ENCODE peak calls at places on chromosome 5, in six cellular contexts. X, Q, B, W, J and F are unnamed samples. For H3K36me3, the result is how much of the 10 kb centered on the place peaks cover.

GRCh38 chr5:158811921-158812320 is 287.8 kb downstream of the EBF1 start:
- ATAC-seq in X (no peak), Q (no peak), B (no peak), W (no peak), J (no peak), F (no peak)

GRCh38 chr5:139181835-139182452 is 16.2 kb downstream of the SIL1 start:
- ATAC-seq in X (peak), Q (no peak), B (no peak), W (no peak), J (peak), F (no peak)

GRCh38 chr5:58974601-58975000 is 391.7 kb downstream of the RAB3C start:
- ATAC-seq in X (no peak), Q (no peak), B (no peak), W (no peak), J (no peak), F (no peak)

GRCh38 chr5:80998590-80998979 is 38.4 kb downstream of the RASGRF2 start:
- ATAC-seq in X (no peak), Q (no peak), B (no peak), W (no peak), J (no peak), F (no peak)

GRCh38 chr5:115343855-115344254 is 47.4 kb upstream of the CCDC112 start:
- ATAC-seq in X (peak), Q (no peak), B (peak), W (peak), J (no peak), F (peak)

GRCh38 chr5:74035521-74035937 is 409.5 kb downstream of the ARHGEF28 start:
- ATAC-seq in X (peak), Q (no peak), B (peak), W (peak), J (peak), F (peak)

GRCh38 chr5:149060325-149060724 is 2.5 kb downstream of the SH3TC2 start:
- ATAC-seq in X (peak), Q (no peak), B (no peak), W (peak), J (no peak), F (no peak)

GRCh38 chr5:56673171-56673570 is 142.2 kb upstream of the MAP3K1 start:
- ATAC-seq in X (no peak), Q (peak), B (no peak), W (no peak), J (no peak), F (no peak)

GRCh38 chr5:73515232-73515631 is 17.0 kb downstream of the BTF3 start:
- ATAC-seq in X (no peak), Q (peak), B (no peak), W (no peak), J (no peak), F (no peak)

GRCh38 chr5:112983307-112983811 is 6.8 kb downstream of the DCP2 start:
- ATAC-seq in X (no peak), Q (no peak), B (no peak), W (no peak), J (no peak), F (no peak)

GRCh38 chr5:179149278-179149677 is 89.1 kb downstream of the ZNF354C start:
- ATAC-seq in X (no peak), Q (no peak), B (no peak), W (no peak), J (no peak), F (no peak)

GRCh38 chr5:98763001-98763630 is 10.3 kb upstream of the RGMB start:
- ATAC-seq in X (no peak), Q (no peak), B (no peak), W (no peak), J (no peak), F (no peak)

GRCh38 chr5:42638972-42639371 is 117.6 kb upstream of the CCDC152 start:
- ATAC-seq in X (no peak), Q (no peak), B (no peak), W (no peak), J (no peak), F (no peak)

GRCh38 chr5:89756955-89757354 is 652.6 kb downstream of the CETN3 start:
- ATAC-seq in X (no peak), Q (no peak), B (no peak), W (no peak), J (no peak), F (no peak)

GRCh38 chr5:33401482-33402390 is 39.0 kb upstream of the TARS1 start:
- ATAC-seq in X (no peak), Q (no peak), B (no peak), W (no peak), J (peak), F (peak)

GRCh38 chr5:107023732-107024131 is 647.0 kb downstream of the EFNA5 start:
- ATAC-seq in X (no peak), Q (no peak), B (no peak), W (no peak), J (no peak), F (no peak)

GRCh38 chr5:147892696-147893296 is 13.5 kb downstream of the C5orf46 start:
- ATAC-seq in X (no peak), Q (peak), B (no peak), W (no peak), J (no peak), F (no peak)

GRCh38 chr5:43555895-43556606 is 826 bp downstream of the PAIP1 start:
- ATAC-seq in X (peak), Q (peak), B (peak), W (peak), J (peak), F (peak)

GRCh38 chr5:15170173-15170572 is 298.6 kb upstream of the ANKH start:
- ATAC-seq in X (no peak), Q (no peak), B (no peak), W (no peak), J (no peak), F (no peak)
- H3K36me3 ChIP-seq in X (under half), Q (under half), B (under half), W (under half), J (under half), F (under half)

GRCh38 chr5:37839441-37840035 is 303 bp downstream of the GDNF start:
- ATAC-seq in X (no peak), Q (no peak), B (no peak), W (peak), J (no peak), F (peak)

GRCh38 chr5:37841223-37841622 is 1.4 kb upstream of the GDNF start:
- ATAC-seq in X (no peak), Q (no peak), B (no peak), W (no peak), J (no peak), F (no peak)

GRCh38 chr5:37842048-37842447 is 2.2 kb upstream of the GDNF start:
- ATAC-seq in X (no peak), Q (no peak), B (no peak), W (no peak), J (no peak), F (no peak)

GRCh38 chr5:37838933-37839341 is 904 bp downstream of the GDNF start:
- ATAC-seq in X (no peak), Q (no peak), B (no peak), W (no peak), J (no peak), F (no peak)

DNA sequence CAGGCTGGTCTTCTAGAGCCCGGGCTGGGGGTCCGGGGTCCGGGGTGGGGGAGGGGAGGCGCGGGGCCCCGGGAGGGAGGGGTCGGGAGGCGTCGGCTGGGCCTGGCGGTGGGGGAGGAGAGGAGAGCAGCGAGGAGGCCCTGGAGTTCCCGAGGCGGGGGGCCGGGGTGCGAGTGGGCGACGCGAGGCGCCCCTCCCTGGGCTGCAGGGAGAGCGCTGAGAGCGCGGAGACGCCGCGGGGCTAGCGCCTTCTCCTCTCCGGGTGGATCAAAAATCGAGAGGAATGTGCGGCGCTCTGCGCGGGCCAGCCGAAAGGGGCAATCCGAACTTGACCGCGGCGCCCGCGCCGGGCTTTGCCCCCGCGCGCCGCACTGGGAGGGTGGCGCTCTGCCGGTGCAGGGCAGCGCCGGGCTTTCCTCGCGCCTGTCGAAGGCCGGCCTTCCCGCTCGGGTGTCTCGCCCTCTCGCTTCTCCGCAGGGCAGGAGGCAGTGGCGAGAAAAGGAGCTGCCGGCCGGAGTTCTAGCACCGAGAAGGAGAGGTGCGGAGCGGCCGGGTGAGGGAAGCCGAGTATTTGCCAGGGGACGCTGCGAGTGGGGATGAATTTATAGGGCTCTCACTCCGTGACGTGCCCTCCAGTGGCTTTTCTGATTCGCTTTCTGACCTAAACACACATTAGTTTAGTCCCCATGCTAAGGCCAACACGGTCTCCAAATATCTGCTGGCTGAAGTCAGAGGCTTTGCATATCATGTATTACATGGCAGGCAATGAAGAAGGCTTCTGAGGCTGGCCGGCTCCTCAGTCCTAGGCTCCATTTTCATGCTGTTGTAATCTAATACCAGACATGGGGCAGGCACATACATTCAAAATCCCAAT is at the start of gene GDNF:
- ATAC-seq in X (no peak), Q (no peak), B (peak), W (peak), J (no peak), F (peak)
- TF ChIP-seq POLR2AphosphoS5 in X (no peak), Q (no peak), B (no peak), W (no peak), J (no peak), F (peak)

DNA sequence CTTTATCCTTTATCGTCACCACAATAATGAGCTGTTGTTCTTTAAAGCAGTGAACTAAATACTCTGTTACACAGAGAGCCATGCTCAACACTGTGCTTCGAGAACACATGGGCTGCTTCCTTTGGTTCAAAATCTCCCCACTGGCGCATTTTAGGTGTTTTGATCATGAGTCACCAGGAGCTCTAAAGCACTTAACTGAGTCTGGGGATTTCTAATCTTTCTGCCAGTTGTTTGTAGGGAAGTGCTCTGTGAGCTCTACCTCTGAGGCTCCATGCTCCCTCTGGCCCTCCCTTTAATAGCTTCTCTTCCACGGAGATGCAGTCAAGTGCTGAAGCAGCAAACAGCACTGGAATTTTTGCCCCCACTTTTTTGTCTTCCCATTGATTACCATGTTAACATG is 17.0 kb downstream of the ERAP2 start:
- ATAC-seq in X (peak), Q (no peak), B (peak), W (no peak), J (no peak), F (no peak)
- H3K36me3 ChIP-seq in X (under half), Q (under half), B (under half), W (under half), J (under half), F (under half)

GRCh38 chr5:51559390-51559789 is 176.1 kb downstream of the ISL1 start:
- ATAC-seq in X (no peak), Q (no peak), B (no peak), W (no peak), J (no peak), F (no peak)
- TF ChIP-seq POLR2AphosphoS5 in X (no peak), Q (no peak), B (no peak), W (no peak), J (no peak), F (no peak)

DNA sequence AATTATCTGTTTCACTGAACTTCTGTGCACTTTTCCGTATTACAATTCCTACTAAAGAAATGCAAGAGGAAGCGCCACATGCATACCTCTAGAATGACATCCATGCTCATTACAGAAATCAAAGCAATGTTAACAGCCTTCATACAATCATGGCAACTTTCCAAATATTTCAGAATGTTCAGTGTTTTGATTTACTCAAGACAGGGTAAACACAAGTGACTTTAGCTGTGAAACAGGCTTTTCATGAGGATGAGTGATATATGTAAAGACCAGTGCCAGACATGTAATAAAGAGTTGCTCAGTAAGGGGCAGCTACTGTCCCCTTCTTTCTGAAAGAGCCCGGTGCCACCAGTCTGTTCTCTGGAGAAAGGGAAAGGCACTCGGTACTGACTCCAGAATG is 4.7 kb downstream of the BOD1 start:
- ATAC-seq in X (no peak), Q (no peak), B (no peak), W (no peak), J (no peak), F (no peak)
- H3K36me3 ChIP-seq in X (half or more), Q (under half), B (under half), W (half or more), J (under half), F (half or more)